ENCODE peak calls at places on chromosomes 7 and 10, in four cellular contexts. V is OCI-LY7, H is tibial artery, P is GM12878. G is an unnamed sample.

GRCh38 chr10:92691591-92692084 is 1.9 kb downstream of the HHEX start:
- DNase-seq in V (peak; percentile 30), H (peak; percentile 68), P (no peak), G (peak; percentile 45)

GRCh38 chr10:131885391-131886165 is 15.2 kb upstream of the PPP2R2D start:
- DNase-seq in V (peak; percentile 10), H (peak; percentile 54), P (no peak), G (peak; percentile 67)

GRCh38 chr10:5343979-5344378 is 20.8 kb upstream of the UCN3 start:
- DNase-seq in V (no peak), H (no peak), P (no peak), G (no peak)

GRCh38 chr10:69179089-69179742 is 818 bp upstream of the SUPV3L1 start:
- DNase-seq in V (no peak), H (peak; percentile 22), P (no peak), G (no peak)

GRCh38 chr7:42247301-42247700 is 10.3 kb upstream of the GLI3 start:
- DNase-seq in V (no peak), H (no peak), P (no peak), G (no peak)

GRCh38 chr10:29772403-29772802 is 137.6 kb upstream of the SVIL start:
- DNase-seq in V (peak; percentile 18), H (no peak), P (no peak), G (no peak)

GRCh38 chr7:53812135-53812534 is 730.0 kb upstream of the VSTM2A start:
- DNase-seq in V (no peak), H (no peak), P (no peak), G (no peak)

GRCh38 chr7:124718032-124718766 is 47.4 kb downstream of the GPR37 start:
- DNase-seq in V (no peak), H (no peak), P (no peak), G (no peak)

GRCh38 chr7:17233643-17234397 is 64.6 kb upstream of the AHR start:
- DNase-seq in V (no peak), H (no peak), P (peak; percentile 9), G (no peak)

GRCh38 chr10:13883843-13884444 is 297.2 kb downstream of the PRPF18 start:
- DNase-seq in V (no peak), H (no peak), P (no peak), G (no peak)

GRCh38 chr7:27030393-27031001 is 65.3 kb downstream of the HOXA1 start:
- DNase-seq in V (no peak), H (no peak), P (no peak), G (no peak)

GRCh38 chr7:107900496-107900895 is 9.5 kb downstream of the DLD start:
- DNase-seq in V (no peak), H (no peak), P (no peak), G (no peak)

GRCh38 chr7:107898997-107899594 is 8.1 kb downstream of the DLD start:
- DNase-seq in V (no peak), H (no peak), P (no peak), G (no peak)

GRCh38 chr7:107907790-107908189 is 16.8 kb downstream of the DLD start:
- DNase-seq in V (no peak), H (no peak), P (no peak), G (no peak)

DNA sequence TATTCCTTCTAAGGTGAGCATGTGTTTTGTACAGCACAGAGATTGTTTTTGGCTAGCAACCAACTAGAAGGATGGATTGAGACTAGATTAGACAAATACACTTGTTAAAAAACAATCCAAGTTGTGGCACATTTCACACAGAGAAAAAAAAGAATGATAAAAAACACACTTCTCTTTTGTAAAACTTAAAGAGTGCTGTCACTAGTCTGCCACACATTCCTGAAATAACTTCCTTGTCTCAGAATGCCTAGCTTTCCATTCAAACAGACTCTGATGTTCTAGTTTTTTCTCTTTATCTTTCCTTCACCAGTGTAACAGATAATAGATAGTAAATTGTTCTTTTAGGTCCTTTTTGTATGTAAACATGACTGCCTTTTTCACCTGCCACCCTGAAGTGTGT is 11.4 kb downstream of the DLD start:
- DNase-seq in V (no peak), H (no peak), P (no peak), G (no peak)
- H3K36me3 ChIP-seq in V (peaks cover 98% of the 10 kb centered on the region), H (peaks cover 44% of the 10 kb centered on the region), P (peaks cover 2% of the 10 kb centered on the region), G (peaks cover 7% of the 10 kb centered on the region)

DNA sequence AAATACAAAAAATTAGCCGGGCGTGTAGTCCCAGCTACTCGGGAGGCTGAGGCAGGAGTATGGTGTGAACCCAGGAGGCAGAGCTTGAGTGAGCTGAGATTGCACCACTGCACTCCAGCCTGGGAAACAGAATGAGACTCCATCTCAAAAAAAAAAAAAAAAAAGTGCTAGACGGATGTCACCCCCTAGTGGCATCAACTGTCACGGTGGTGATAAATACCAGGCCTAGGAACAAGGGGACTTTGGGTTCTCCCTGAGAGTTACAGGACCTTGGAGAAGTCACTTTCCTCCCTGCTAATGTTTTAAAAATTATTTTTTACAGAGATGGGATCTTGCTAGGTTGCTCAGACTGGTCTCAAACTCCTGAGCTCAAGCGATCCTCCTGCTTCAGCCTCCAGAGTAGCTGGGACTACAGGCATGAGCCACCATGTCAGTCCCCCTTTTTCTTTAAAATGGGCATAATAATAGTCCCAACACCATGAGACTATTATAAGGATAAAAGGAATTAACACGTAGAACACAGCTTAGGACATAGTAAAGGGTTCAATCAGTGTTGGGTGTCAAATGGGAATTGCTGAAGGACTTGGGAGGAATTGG is 2.6 kb upstream of the TMEM130 start:
- DNase-seq in V (peak; percentile 77), H (no peak), P (no peak), G (no peak)
- TF ChIP-seq CTCF in V (peak; percentile 73), H (no peak), P (peak; percentile 45), G (peak; percentile 59)

DNA sequence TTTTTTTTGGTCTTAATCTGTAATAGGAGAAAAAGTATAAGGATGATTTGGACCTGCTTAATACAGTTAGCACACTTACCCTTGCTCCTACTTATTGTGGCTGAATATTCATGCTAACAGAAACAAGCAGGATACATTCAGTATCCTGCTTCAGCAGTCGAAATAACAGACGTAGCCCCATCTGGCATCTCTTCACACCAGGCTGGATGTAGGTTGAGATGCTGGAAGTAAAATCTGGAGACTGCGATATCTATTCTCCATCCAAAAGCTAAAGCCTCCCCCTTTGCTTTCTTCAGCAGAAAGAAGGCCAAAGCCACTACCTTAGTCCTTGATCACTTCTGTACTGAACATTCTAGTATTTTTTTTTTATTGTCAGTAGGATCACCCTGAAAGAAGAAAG is 537.4 kb downstream of the AUTS2 start:
- DNase-seq in V (no peak), H (no peak), P (no peak), G (no peak)
- H3K36me3 ChIP-seq in V (no peaks in the 10 kb centered on the region), H (no peaks in the 10 kb centered on the region), P (no peaks in the 10 kb centered on the region), G (no peaks in the 10 kb centered on the region)

GRCh38 chr10:49281461-49281860 is 17.5 kb upstream of the C10orf71 start:
- DNase-seq in V (no peak), H (no peak), P (no peak), G (no peak)
- TF ChIP-seq CTCF in V (peak; percentile 75), H (no peak), P (peak; percentile 42), G (peak; percentile 51)

GRCh38 chr7:100090527-100091410 is 2.0 kb downstream of the COPS6 start:
- DNase-seq in V (no peak), H (no peak), P (no peak), G (no peak)
- H3K36me3 ChIP-seq in V (peaks cover 56% of the 10 kb centered on the region), H (peaks cover 56% of the 10 kb centered on the region), P (peaks cover 26% of the 10 kb centered on the region), G (peaks cover 44% of the 10 kb centered on the region)

DNA sequence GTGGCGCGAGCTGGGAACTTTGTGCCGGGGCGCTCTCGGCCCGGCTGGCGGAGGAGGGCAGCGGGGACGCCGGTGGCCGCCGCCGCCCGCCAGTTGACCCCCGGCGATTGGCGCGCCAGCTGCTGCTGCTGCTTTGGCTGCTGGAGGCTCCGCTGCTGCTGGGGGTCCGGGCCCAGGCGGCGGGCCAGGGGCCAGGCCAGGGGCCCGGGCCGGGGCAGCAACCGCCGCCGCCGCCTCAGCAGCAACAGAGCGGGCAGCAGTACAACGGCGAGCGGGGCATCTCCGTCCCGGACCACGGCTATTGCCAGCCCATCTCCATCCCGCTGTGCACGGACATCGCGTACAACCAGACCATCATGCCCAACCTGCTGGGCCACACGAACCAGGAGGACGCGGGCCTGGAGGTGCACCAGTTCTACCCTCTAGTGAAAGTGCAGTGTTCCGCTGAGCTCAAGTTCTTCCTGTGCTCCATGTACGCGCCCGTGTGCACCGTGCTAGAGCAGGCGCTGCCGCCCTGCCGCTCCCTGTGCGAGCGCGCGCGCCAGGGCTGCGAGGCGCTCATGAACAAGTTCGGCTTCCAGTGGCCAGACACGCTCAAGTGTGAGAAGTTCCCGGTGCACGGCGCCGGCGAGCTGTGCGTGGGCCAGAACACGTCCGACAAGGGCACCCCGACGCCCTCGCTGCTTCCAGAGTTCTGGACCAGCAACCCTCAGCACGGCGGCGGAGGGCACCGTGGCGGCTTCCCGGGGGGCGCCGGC is 870 bp downstream of the FZD1 start:
- DNase-seq in V (peak; percentile 46), H (peak; percentile 54), P (no peak), G (peak; percentile 70)
- TF ChIP-seq CTCF in V (no peak), H (no peak), P (no peak), G (no peak)

GRCh38 chr7:31052504-31052840 is 364 bp downstream of the ADCYAP1R1 start:
- DNase-seq in V (no peak), H (no peak), P (no peak), G (no peak)
- H3K36me3 ChIP-seq in V (no peaks in the 10 kb centered on the region), H (no peaks in the 10 kb centered on the region), P (no peaks in the 10 kb centered on the region), G (no peaks in the 10 kb centered on the region)